ENCODE peak calls at places on chromosomes 4 and X, in six cellular contexts. M is mucosa of descending colon, U is ascending aorta, J is uterus, L is psoas muscle, Z is prostate gland. H is an unnamed sample. For H3K9me3, the result is how much of the 10 kb centered on the place peaks cover.

GRCh38 chrX:10444204-10444603 is 176.2 kb downstream of the MID1 start:
- DNase-seq in M (no peak), U (no peak), L (no peak), Z (no peak), J (no peak), H (no peak)

GRCh38 chr4:101345271-101345595 is 2.1 kb downstream of the PPP3CA start:
- DNase-seq in M (no peak), U (no peak), J (peak), L (no peak), Z (peak), H (no peak)

GRCh38 chrX:139058831-139059495 is 347.4 kb upstream of the FGF13 start:
- DNase-seq in U (no peak), J (no peak), Z (no peak), M (no peak), L (no peak), H (no peak)

GRCh38 chr4:7815562-7815961 is 124.1 kb downstream of the AFAP1 start:
- DNase-seq in U (no peak), Z (no peak), L (no peak), M (no peak), J (no peak), H (no peak)

GRCh38 chr4:180310616-180311015 is 1932.6 kb upstream of the TENM3 start:
- DNase-seq in J (no peak), M (no peak), U (no peak), L (no peak), Z (no peak), H (no peak)

GRCh38 chr4:127284236-127284635 is 348.5 kb upstream of the INTU start:
- DNase-seq in M (no peak), L (no peak), U (no peak), Z (no peak), J (no peak), H (no peak)

GRCh38 chr4:178165251-178165650 is 723.0 kb upstream of the AGA start:
- DNase-seq in Z (no peak), M (no peak), J (no peak), L (no peak), U (no peak), H (no peak)

GRCh38 chr4:8904666-8905065 is 33.0 kb upstream of the HMX1 start:
- DNase-seq in M (no peak), L (no peak), J (no peak), U (no peak), Z (no peak), H (peak)

GRCh38 chr4:126451237-126451885 is 1136.6 kb downstream of the FAT4 start:
- DNase-seq in L (no peak), Z (no peak), J (no peak), U (no peak), M (no peak), H (no peak)

GRCh38 chr4:17587094-17587822 is 10.3 kb downstream of the LAP3 start:
- DNase-seq in M (no peak), L (no peak), U (no peak), Z (no peak), J (no peak), H (no peak)

GRCh38 chrX:153667931-153668396 is 5.6 kb downstream of the PNCK start:
- DNase-seq in M (peak), J (peak), Z (peak), U (peak), L (peak), H (peak)

GRCh38 chrX:114028907-114029662 is 554.8 kb upstream of the HTR2C start:
- DNase-seq in M (no peak), L (no peak), U (no peak), J (no peak), Z (no peak), H (no peak)

GRCh38 chrX:23317799-23318724 is 16.6 kb upstream of the PTCHD1 start:
- DNase-seq in L (no peak), Z (no peak), M (no peak), J (no peak), U (no peak), H (no peak)

GRCh38 chr4:80454040-80454439 is 118.5 kb downstream of the CFAP299 start:
- DNase-seq in U (no peak), M (no peak), L (no peak), Z (no peak), J (no peak), H (no peak)

GRCh38 chr4:144371479-144371878 is 231.0 kb upstream of the GYPA start:
- DNase-seq in J (no peak), M (no peak), U (no peak), L (no peak), Z (no peak), H (no peak)

GRCh38 chrX:21956783-21957182 is 16.3 kb downstream of the SMS start:
- DNase-seq in U (no peak), L (no peak), Z (no peak), J (no peak), M (no peak), H (no peak)

GRCh38 chr4:66182651-66183050 is 512.4 kb upstream of the EPHA5 start:
- DNase-seq in U (no peak), L (no peak), J (no peak), M (no peak), Z (no peak), H (no peak)

GRCh38 chr4:163109967-163110366 is 56.7 kb downstream of the NAF1 start:
- DNase-seq in M (no peak), J (no peak), L (no peak), Z (peak), U (no peak), H (no peak)

GRCh38 chr4:40856836-40857362 is 107.1 kb downstream of the NSUN7 start:
- DNase-seq in J (peak), U (peak), L (peak), Z (peak), M (peak), H (peak)

GRCh38 chr4:143241892-143242291 is 57.2 kb downstream of the USP38 start:
- DNase-seq in L (no peak), Z (no peak), M (no peak), U (no peak), J (no peak), H (no peak)

GRCh38 chr4:7103031-7103598 is 35.3 kb upstream of the GRPEL1 start:
- DNase-seq in Z (peak), M (peak), J (peak), L (peak), U (peak), H (peak)

GRCh38 chr4:112119358-112119783 is 25.9 kb upstream of the FAM241A start:
- DNase-seq in Z (no peak), M (no peak), J (no peak), U (no peak), L (no peak), H (no peak)

GRCh38 chr4:168569066-168569908 is 72.4 kb downstream of the PALLD start:
- DNase-seq in M (peak), U (no peak), J (peak), L (no peak), Z (peak), H (no peak)

GRCh38 chrX:2761246-2761645 is 9.4 kb downstream of the XG start:
- DNase-seq in L (no peak), M (no peak), U (no peak), Z (no peak), J (no peak), H (no peak)

GRCh38 chr4:141759796-141760425 is 123.5 kb downstream of the IL15 start:
- DNase-seq in U (no peak), M (no peak), L (no peak), Z (no peak), J (no peak), H (no peak)

GRCh38 chr4:100762738-100763137 is 244.9 kb upstream of the EMCN start:
- DNase-seq in M (no peak), J (no peak), Z (no peak), L (no peak), U (no peak), H (no peak)

GRCh38 chrX:152588206-152588605 is 49.5 kb upstream of the GABRQ start:
- DNase-seq in L (no peak), U (no peak), J (no peak), M (no peak), Z (no peak), H (no peak)

GRCh38 chrX:123807825-123808416 is 51.9 kb upstream of the XIAP start:
- DNase-seq in M (no peak), Z (no peak), L (no peak), J (no peak), U (no peak), H (no peak)

GRCh38 chr4:176656108-176656507 is 136.6 kb downstream of the VEGFC start:
- DNase-seq in U (no peak), M (no peak), J (no peak), L (no peak), Z (no peak), H (no peak)

GRCh38 chr4:54090804-54091623 is 8.9 kb upstream of the GSX2 start:
- DNase-seq in M (peak), Z (peak), U (peak), L (peak), J (no peak), H (peak)

GRCh38 chrX:38437093-38437492 is 84.7 kb downstream of the OTC start:
- DNase-seq in J (no peak), U (no peak), M (no peak), Z (no peak), L (no peak), H (no peak)

GRCh38 chr4:158280856-158281255 is 70.6 kb downstream of the TMEM144 start:
- DNase-seq in M (no peak), L (no peak), U (no peak), Z (no peak), J (no peak), H (no peak)

DNA sequence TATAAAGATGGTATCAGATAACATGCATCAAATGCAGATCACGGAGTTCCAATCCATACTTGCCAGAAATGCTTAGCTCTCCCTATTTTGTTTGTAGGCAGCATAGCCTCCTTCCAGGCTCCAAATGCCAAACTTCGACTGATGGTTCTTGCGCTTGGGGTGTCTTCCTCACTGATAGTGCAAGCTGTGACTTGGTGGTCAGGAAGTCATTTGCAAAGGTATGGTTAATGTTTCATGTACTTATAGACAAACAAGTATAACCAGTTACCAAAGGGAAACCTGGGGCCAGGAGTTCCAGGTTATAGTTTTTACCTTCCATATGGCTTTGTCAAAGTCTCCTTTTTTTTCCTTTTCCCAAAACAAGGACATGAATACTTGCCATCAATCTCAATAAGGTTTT is 5.3 kb downstream of the CWH43 start:
- DNase-seq in M (peak), L (no peak), U (no peak), J (no peak), Z (no peak), H (no peak)
- TF ChIP-seq CTCF in M (no peak), L (no peak), U (no peak), J (no peak), Z (no peak), H (no peak)

GRCh38 chr4:1115528-1116293 is 2.3 kb upstream of the RNF212 start:
- DNase-seq in J (no peak), M (no peak), Z (no peak), L (no peak), U (no peak), H (no peak)

GRCh38 chr4:1112174-1112820 is 1.1 kb downstream of the RNF212 start:
- DNase-seq in L (no peak), Z (no peak), U (no peak), M (no peak), J (no peak), H (no peak)

GRCh38 chr4:1112821-1113182 is 562 bp downstream of the RNF212 start:
- DNase-seq in Z (no peak), M (no peak), J (no peak), L (no peak), U (no peak), H (no peak)

GRCh38 chr4:1111259-1111809 is 2.0 kb downstream of the RNF212 start:
- DNase-seq in M (no peak), U (no peak), L (no peak), J (no peak), Z (no peak), H (no peak)

GRCh38 chr4:1113311-1114009 is at the start of gene RNF212:
- DNase-seq in U (no peak), J (no peak), M (peak), Z (no peak), L (peak), H (peak)
- H3K4me3 ChIP-seq in U (peak), J (peak), M (no peak), Z (peak), L (peak), H (peak)

DNA sequence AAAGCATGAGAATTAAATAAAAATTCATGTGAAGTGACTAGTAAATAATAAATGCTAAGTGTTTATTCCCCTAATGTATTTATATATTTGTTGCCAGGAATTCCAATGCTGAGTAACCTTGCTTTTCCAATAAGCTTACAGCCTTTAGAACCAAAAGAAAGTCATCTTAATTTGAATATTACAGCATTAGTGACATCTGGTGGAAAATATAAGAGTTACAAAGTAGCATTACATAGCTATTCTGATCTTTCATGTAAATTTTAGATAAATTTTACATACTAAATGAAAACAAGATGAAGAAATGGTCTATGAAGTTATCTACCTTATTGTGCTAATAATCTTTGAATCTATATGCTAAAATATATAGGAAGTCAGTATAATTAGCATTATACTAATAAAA is 10.4 kb downstream of the MAD2L1 start:
- DNase-seq in J (no peak), L (no peak), Z (no peak), M (no peak), U (no peak), H (no peak)
- H3K9me3 ChIP-seq in J (under half), L (under half), Z (under half), M (under half), U (under half), H (under half)

GRCh38 chr4:121675715-121676114 is 21.1 kb downstream of the ANXA5 start:
- DNase-seq in L (no peak), Z (no peak), U (no peak), M (no peak), J (no peak), H (no peak)
- TF ChIP-seq CTCF in L (no peak), Z (no peak), U (no peak), M (no peak), J (no peak), H (no peak)

GRCh38 chr4:10111067-10111801 is 5.4 kb downstream of the WDR1 start:
- DNase-seq in M (no peak), J (no peak), L (no peak), U (no peak), Z (no peak), H (no peak)

GRCh38 chr4:10107111-10108091 is 9.2 kb downstream of the WDR1 start:
- DNase-seq in J (peak), M (no peak), U (no peak), L (no peak), Z (no peak), H (no peak)

GRCh38 chr4:10109995-10110670 is 6.5 kb downstream of the WDR1 start:
- DNase-seq in Z (no peak), L (no peak), J (no peak), M (no peak), U (no peak), H (no peak)

GRCh38 chr4:10108391-10108790 is 8.2 kb downstream of the WDR1 start:
- DNase-seq in U (no peak), L (no peak), J (no peak), Z (no peak), M (no peak), H (no peak)

GRCh38 chr4:10108818-10109783 is 7.5 kb downstream of the WDR1 start:
- DNase-seq in J (peak), U (no peak), L (no peak), M (no peak), Z (no peak), H (no peak)
- H3K4me3 ChIP-seq in J (no peak), U (peak), L (peak), M (no peak), Z (no peak), H (no peak)

DNA sequence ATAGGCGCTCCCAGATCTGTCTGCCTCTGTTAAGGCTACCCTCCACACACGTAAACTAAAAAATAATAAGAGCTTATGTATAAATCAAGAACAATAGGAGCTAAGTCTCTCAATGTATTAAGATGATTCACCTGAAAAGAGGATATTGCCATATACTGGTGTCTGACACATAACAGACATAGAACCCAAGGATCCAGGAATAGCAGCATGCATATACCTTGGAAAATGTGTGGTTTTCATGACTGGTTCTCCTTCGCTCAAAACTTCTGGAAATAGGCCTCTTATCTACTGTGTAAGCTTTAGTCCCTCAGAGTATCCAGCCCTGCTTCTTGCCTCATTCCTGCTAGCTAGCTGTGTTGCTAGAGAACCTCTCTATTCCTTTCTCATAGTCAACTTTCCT is 203.7 kb upstream of the SLITRK2 start:
- DNase-seq in J (no peak), M (no peak), Z (no peak), U (no peak), L (no peak), H (no peak)
- H3K9me3 ChIP-seq in J (under half), M (under half), Z (under half), U (under half), L (under half), H (under half)

H was measured in upper lobe of right lung.